ENCODE peak calls at places on chromosomes 6 and 20, in nine cellular contexts. S, U, F, Q, N, D, B, P and E are unnamed samples.

GRCh38 chr20:1671891-1672669 is 14.5 kb upstream of the SIRPG start:
- DNase-seq in S (no peak), U (no peak), F (no peak), Q (no peak), N (no peak), D (no peak), B (no peak), P (no peak), E (no peak)

GRCh38 chr6:75418233-75418632 is 75.4 kb downstream of the FILIP1 start:
- DNase-seq in S (no peak), U (peak), F (no peak), Q (peak), N (no peak), D (no peak), B (no peak), P (no peak), E (no peak)

GRCh38 chr20:62246872-62247652 is 8.7 kb downstream of the OSBPL2 start:
- DNase-seq in S (no peak), U (no peak), F (no peak), Q (no peak), N (peak), D (no peak), B (no peak), P (no peak), E (no peak)

GRCh38 chr6:103154779-103155572 is 1704.7 kb downstream of the HACE1 start:
- DNase-seq in S (no peak), U (no peak), F (no peak), Q (no peak), N (no peak), D (no peak), B (no peak), P (no peak), E (no peak)

GRCh38 chr20:47984437-47984836 is 199.2 kb upstream of the SULF2 start:
- DNase-seq in S (no peak), U (no peak), F (no peak), Q (no peak), N (no peak), D (no peak), B (no peak), P (no peak), E (no peak)

GRCh38 chr6:85186546-85187170 is 263.2 kb upstream of the NT5E start:
- DNase-seq in S (no peak), U (no peak), F (no peak), Q (no peak), N (no peak), D (no peak), B (no peak), P (no peak), E (no peak)

GRCh38 chr6:79453558-79454042 is 83.6 kb downstream of the LCA5 start:
- DNase-seq in S (no peak), U (no peak), F (no peak), Q (peak), N (no peak), D (no peak), B (no peak), P (no peak), E (no peak)

GRCh38 chr6:35474129-35474977 is 6.2 kb downstream of the RPL10A start:
- DNase-seq in S (no peak), U (no peak), F (no peak), Q (no peak), N (no peak), D (no peak), B (no peak), P (no peak), E (no peak)

GRCh38 chr20:60372822-60373221 is 414.6 kb downstream of the CDH26 start:
- DNase-seq in S (no peak), U (no peak), F (no peak), Q (no peak), N (no peak), D (no peak), B (no peak), P (no peak), E (no peak)

GRCh38 chr6:79650943-79651342 is 19.8 kb downstream of the SH3BGRL2 start:
- DNase-seq in S (no peak), U (no peak), F (no peak), Q (no peak), N (no peak), D (no peak), B (no peak), P (no peak), E (no peak)

GRCh38 chr6:33962673-33963072 is 158.9 kb upstream of the MLN start:
- DNase-seq in S (no peak), U (no peak), F (no peak), Q (no peak), N (no peak), D (no peak), B (no peak), P (no peak), E (no peak)

GRCh38 chr6:16591681-16592549 is 169.3 kb downstream of the ATXN1 start:
- DNase-seq in S (no peak), U (no peak), F (no peak), Q (no peak), N (no peak), D (peak), B (no peak), P (no peak), E (no peak)

GRCh38 chr6:138844203-138844602 is 48.3 kb downstream of the ECT2L start:
- DNase-seq in S (no peak), U (no peak), F (no peak), Q (no peak), N (no peak), D (no peak), B (no peak), P (peak), E (peak)

GRCh38 chr20:39669659-39670058 is 707.5 kb downstream of the DHX35 start:
- DNase-seq in S (no peak), U (no peak), F (no peak), Q (no peak), N (no peak), D (no peak), B (no peak), P (no peak), E (no peak)

GRCh38 chr6:30615219-30615957 is 1.7 kb downstream of the PPP1R10 start:
- DNase-seq in S (no peak), U (peak), F (no peak), Q (peak), N (no peak), D (peak), B (no peak), P (peak), E (no peak)

GRCh38 chr6:117231466-117231865 is 33.9 kb upstream of the VGLL2 start:
- DNase-seq in S (no peak), U (no peak), F (no peak), Q (no peak), N (no peak), D (no peak), B (no peak), P (no peak), E (no peak)

GRCh38 chr20:19885576-19885956 is 127.5 kb downstream of the RIN2 start:
- DNase-seq in S (no peak), U (no peak), F (no peak), Q (no peak), N (no peak), D (no peak), B (no peak), P (no peak), E (no peak)

GRCh38 chr20:62929051-62929538 is 2.8 kb upstream of the DIDO1 start:
- DNase-seq in S (peak), U (no peak), F (no peak), Q (no peak), N (peak), D (no peak), B (peak), P (peak), E (peak)

GRCh38 chr6:139508023-139508422 is 133.6 kb upstream of the CITED2 start:
- DNase-seq in S (no peak), U (no peak), F (no peak), Q (no peak), N (no peak), D (no peak), B (no peak), P (no peak), E (no peak)

GRCh38 chr20:25084616-25085187 is 2.8 kb upstream of the VSX1 start:
- DNase-seq in S (no peak), U (no peak), F (no peak), Q (no peak), N (no peak), D (no peak), B (no peak), P (no peak), E (no peak)

GRCh38 chr6:15184441-15184861 is 61.4 kb upstream of the JARID2 start:
- DNase-seq in S (peak), U (no peak), F (no peak), Q (no peak), N (no peak), D (no peak), B (no peak), P (no peak), E (no peak)

GRCh38 chr20:19890358-19891117 is 126.6 kb upstream of the NAA20 start:
- DNase-seq in S (no peak), U (peak), F (no peak), Q (no peak), N (no peak), D (no peak), B (no peak), P (peak), E (no peak)

GRCh38 chr20:23269954-23270353 is 80.6 kb upstream of the NXT1 start:
- DNase-seq in S (no peak), U (no peak), F (no peak), Q (no peak), N (no peak), D (no peak), B (no peak), P (no peak), E (no peak)

GRCh38 chr6:11333292-11333849 is 100.9 kb upstream of the NEDD9 start:
- DNase-seq in S (no peak), U (no peak), F (no peak), Q (no peak), N (no peak), D (peak), B (no peak), P (no peak), E (no peak)

GRCh38 chr6:144947398-144947976 is 662.4 kb downstream of the UTRN start:
- DNase-seq in S (no peak), U (no peak), F (no peak), Q (no peak), N (no peak), D (no peak), B (no peak), P (no peak), E (no peak)

GRCh38 chr6:72328775-72329174 is 293.1 kb upstream of the KCNQ5 start:
- DNase-seq in S (no peak), U (no peak), F (no peak), Q (no peak), N (no peak), D (no peak), B (no peak), P (no peak), E (no peak)

GRCh38 chr6:3696525-3696924 is 55.0 kb downstream of the PXDC1 start:
- DNase-seq in S (no peak), U (no peak), F (no peak), Q (no peak), N (no peak), D (no peak), B (no peak), P (no peak), E (peak)

GRCh38 chr6:27866370-27867050 is 45.7 kb downstream of the OR2B2 start:
- DNase-seq in S (peak), U (peak), F (no peak), Q (peak), N (no peak), D (peak), B (no peak), P (peak), E (no peak)

GRCh38 chr20:45933231-45934045 is 1.0 kb upstream of the PCIF1 start:
- DNase-seq in S (peak), U (peak), F (peak), Q (peak), N (peak), D (peak), B (peak), P (peak), E (peak)

GRCh38 chr6:160489091-160489490 is 140.9 kb downstream of the SLC22A3 start:
- DNase-seq in S (no peak), U (no peak), F (no peak), Q (no peak), N (no peak), D (no peak), B (no peak), P (no peak), E (no peak)

GRCh38 chr6:8215631-8216030 is 113.3 kb upstream of the EEF1E1 start:
- DNase-seq in S (no peak), U (peak), F (no peak), Q (no peak), N (no peak), D (no peak), B (no peak), P (peak), E (no peak)

GRCh38 chr6:42929928-42930360 is 664 bp downstream of the CNPY3 start:
- DNase-seq in S (peak), U (peak), F (no peak), Q (peak), N (no peak), D (peak), B (peak), P (peak), E (no peak)

GRCh38 chr6:139473239-139473701 is 98.8 kb upstream of the CITED2 start:
- DNase-seq in S (no peak), U (no peak), F (peak), Q (no peak), N (no peak), D (no peak), B (no peak), P (no peak), E (no peak)

GRCh38 chr6:44431118-44431725 is 43.7 kb downstream of the CDC5L start:
- DNase-seq in S (peak), U (peak), F (no peak), Q (no peak), N (no peak), D (peak), B (no peak), P (peak), E (no peak)

GRCh38 chr6:123925360-123925759 is 121.7 kb downstream of the NKAIN2 start:
- DNase-seq in S (no peak), U (no peak), F (no peak), Q (no peak), N (no peak), D (no peak), B (no peak), P (no peak), E (no peak)